ENCODE peak calls at places on chromosomes 11 and 22, in six cellular contexts. B is stomach, L is GM23248, T is tibial artery, C is uterus, V is DND-41. S is an unnamed sample.
A peak's percentile ranks its signal among the peaks of the same experiment; 100 is the strongest.

GRCh38 chr11:131056036-131056435 is 139.8 kb upstream of the SNX19 start:
- DNase-seq in C (no peak), B (no peak), V (no peak), T (no peak), L (no peak), S (no peak)

GRCh38 chr11:8906629-8907028 is 4.4 kb upstream of the AKIP1 start:
- DNase-seq in B (no peak), T (no peak), V (no peak), C (no peak), L (peak; percentile 83), S (no peak)

GRCh38 chr11:61917043-61917356 is 366 bp downstream of the RAB3IL1 start:
- DNase-seq in C (no peak), B (no peak), V (no peak), L (no peak), T (no peak), S (no peak)

GRCh38 chr22:36352775-36353507 is 34.8 kb downstream of the MYH9 start:
- DNase-seq in B (peak; percentile 91), V (no peak), C (no peak), L (no peak), T (peak; percentile 96), S (peak; percentile 77)

GRCh38 chr11:35146074-35146521 is 7.1 kb downstream of the CD44 start:
- DNase-seq in T (no peak), C (no peak), V (no peak), L (peak; percentile 40), B (no peak), S (no peak)

GRCh38 chr22:38697055-38697980 is 3.4 kb downstream of the JOSD1 start:
- DNase-seq in B (peak; percentile 70), T (no peak), L (peak; percentile 56), V (no peak), C (no peak), S (peak; percentile 20)

GRCh38 chr11:126422446-126422845 is 67.0 kb downstream of the ST3GAL4 start:
- DNase-seq in C (no peak), L (no peak), T (no peak), V (no peak), B (no peak), S (no peak)

GRCh38 chr11:111944651-111945051 is 7.5 kb downstream of the DIXDC1 start:
- DNase-seq in B (no peak), C (no peak), V (no peak), L (peak; percentile 98), T (no peak), S (peak; percentile 37)

GRCh38 chr22:26860233-26860765 is 202.9 kb downstream of the MIAT start:
- DNase-seq in T (no peak), B (no peak), V (no peak), C (no peak), L (no peak), S (no peak)

GRCh38 chr11:57324154-57324885 is 432 bp downstream of the TNKS1BP1 start:
- DNase-seq in C (peak; percentile 56), L (peak; percentile 73), V (peak; percentile 56), B (peak; percentile 33), T (peak; percentile 81), S (peak; percentile 50)

GRCh38 chr11:57323503-57324153 is 1.1 kb downstream of the TNKS1BP1 start:
- DNase-seq in L (peak; percentile 83), V (no peak), T (no peak), B (no peak), C (no peak), S (peak; percentile 14)

GRCh38 chr11:57324886-57325734 is at the start of gene TNKS1BP1:
- DNase-seq in T (peak; percentile 100), B (peak; percentile 98), C (peak; percentile 99), V (peak; percentile 94), L (peak; percentile 99), S (peak; percentile 97)

GRCh38 chr11:57327721-57328120 is 3.0 kb upstream of the TNKS1BP1 start:
- DNase-seq in V (no peak), C (no peak), B (no peak), L (no peak), T (no peak), S (no peak)

DNA sequence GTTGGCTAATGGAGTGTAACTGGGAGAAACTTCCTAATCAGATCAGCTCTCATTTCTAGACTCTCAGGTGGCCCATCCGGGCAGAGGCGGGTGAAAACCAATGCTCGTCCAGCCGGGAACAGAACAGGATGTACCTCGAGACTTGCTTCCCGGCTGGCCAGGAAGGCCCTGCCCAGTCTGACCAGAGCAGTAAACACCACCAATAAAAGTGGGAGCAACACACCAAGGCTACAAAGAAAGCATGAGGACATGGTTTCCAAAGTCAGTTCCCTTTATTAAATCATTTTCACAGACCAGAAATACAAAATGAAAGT is 940 bp upstream of the TNKS1BP1 start:
- DNase-seq in L (no peak), T (peak; percentile 85), B (peak; percentile 80), V (no peak), C (peak; percentile 71), S (no peak)
- H3K36me3 ChIP-seq in L (peaks cover 22% of the 10 kb centered on the region), T (peaks cover 47% of the 10 kb centered on the region), B (peaks cover 46% of the 10 kb centered on the region), V (peaks cover 51% of the 10 kb centered on the region), C (no peaks in the 10 kb centered on the region), S (peaks cover 56% of the 10 kb centered on the region)

GRCh38 chr11:45272701-45273100 is 13.4 kb downstream of the SYT13 start:
- DNase-seq in B (no peak), T (no peak), V (no peak), L (no peak), C (no peak), S (no peak)

GRCh38 chr11:45273509-45273908 is 12.6 kb downstream of the SYT13 start:
- DNase-seq in V (no peak), B (no peak), L (no peak), T (no peak), C (no peak), S (no peak)

GRCh38 chr11:45278721-45279120 is 7.4 kb downstream of the SYT13 start:
- DNase-seq in L (peak; percentile 17), B (no peak), C (no peak), T (no peak), V (no peak), S (no peak)

GRCh38 chr11:45279645-45280044 is 6.5 kb downstream of the SYT13 start:
- DNase-seq in B (no peak), V (no peak), C (no peak), T (no peak), L (no peak), S (no peak)

DNA sequence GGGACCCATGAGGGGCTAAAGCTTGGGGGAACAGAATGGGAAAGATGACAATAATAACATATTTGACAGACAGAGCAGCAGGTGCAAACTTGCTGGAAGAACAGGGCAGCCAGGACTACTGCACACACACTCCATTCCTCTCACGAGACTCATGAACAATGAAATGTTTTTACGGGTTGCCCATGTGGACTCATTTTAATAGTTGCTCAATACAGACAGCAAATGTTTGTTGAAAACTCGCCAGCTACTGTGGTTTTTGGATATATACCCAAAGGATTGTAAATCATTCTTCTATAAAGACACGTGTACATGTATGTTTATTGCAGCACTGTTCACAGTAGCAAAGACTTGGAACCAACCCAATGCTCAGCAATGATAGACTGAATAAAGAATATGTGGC is 10.3 kb downstream of the SYT13 start:
- DNase-seq in C (no peak), B (no peak), T (no peak), V (no peak), L (peak; percentile 27), S (no peak)
- H3K4me3 ChIP-seq in C (no peak overlapping the region), B (no peak overlapping the region), T (no peak overlapping the region), V (no peak overlapping the region), L (no peak overlapping the region), S (no peak overlapping the region)

GRCh38 chr11:12160680-12161079 is 50.3 kb downstream of the MICAL2 start:
- DNase-seq in B (no peak), V (no peak), L (no peak), T (peak; percentile 74), C (peak; percentile 46), S (no peak)

GRCh38 chr11:12161137-12161536 is 50.7 kb downstream of the MICAL2 start:
- DNase-seq in C (peak; percentile 21), T (peak; percentile 82), V (no peak), B (no peak), L (no peak), S (no peak)

GRCh38 chr11:12158926-12159325 is 48.5 kb downstream of the MICAL2 start:
- DNase-seq in B (no peak), C (peak; percentile 19), L (no peak), V (no peak), T (no peak), S (no peak)

GRCh38 chr11:12160231-12160630 is 49.8 kb downstream of the MICAL2 start:
- DNase-seq in L (no peak), C (peak; percentile 14), B (no peak), V (no peak), T (no peak), S (no peak)

GRCh38 chr11:12159351-12160099 is 49.1 kb downstream of the MICAL2 start:
- DNase-seq in T (peak; percentile 75), B (no peak), V (no peak), C (peak; percentile 56), L (peak; percentile 93), S (peak; percentile 77)
- H3K9me3 ChIP-seq in T (no peaks in the 10 kb centered on the region), B (no peaks in the 10 kb centered on the region), V (no peaks in the 10 kb centered on the region), C (no peaks in the 10 kb centered on the region), L (no peaks in the 10 kb centered on the region), S (no peaks in the 10 kb centered on the region)

GRCh38 chr11:45811109-45811435 is 6.1 kb downstream of the SLC35C1 start:
- DNase-seq in V (no peak), B (no peak), T (no peak), L (no peak), C (no peak), S (no peak)
- H3K36me3 ChIP-seq in V (peaks cover 52% of the 10 kb centered on the region), B (peaks cover 50% of the 10 kb centered on the region), T (peaks cover 50% of the 10 kb centered on the region), L (no peaks in the 10 kb centered on the region), C (no peaks in the 10 kb centered on the region), S (peaks cover 30% of the 10 kb centered on the region)

GRCh38 chr11:124078591-124078990 is 36.7 kb upstream of the VWA5A start:
- DNase-seq in L (no peak), B (no peak), T (no peak), C (no peak), V (no peak), S (no peak)

GRCh38 chr11:124077266-124077665 is 36.1 kb upstream of the OR10G7 start:
- DNase-seq in T (no peak), B (no peak), V (no peak), L (no peak), C (no peak), S (no peak)

GRCh38 chr11:124075841-124076571 is 34.9 kb upstream of the OR10G7 start:
- DNase-seq in C (no peak), L (peak; percentile 49), B (no peak), T (no peak), V (no peak), S (no peak)

GRCh38 chr11:124074554-124074953 is 33.4 kb upstream of the OR10G7 start:
- DNase-seq in T (no peak), B (no peak), V (no peak), C (no peak), L (no peak), S (no peak)

GRCh38 chr11:124075492-124075840 is 34.3 kb upstream of the OR10G7 start:
- DNase-seq in B (no peak), C (no peak), T (no peak), V (no peak), L (no peak), S (no peak)
- H3K4me3 ChIP-seq in B (peak overlapping the region; percentile 29), C (no peak overlapping the region), T (no peak overlapping the region), V (no peak overlapping the region), L (no peak overlapping the region), S (no peak overlapping the region)